ENCODE peak calls at places on chromosome 22, in six cellular contexts. One of them, this sample, is unnamed.

GRCh38 chr22:40531951-40532900 is 104.3 kb downstream of the MRTFA start:
- DNase-seq in NB4: no peak
- DNase-seq in progenitor cell of endocrine pancreas: no peak
- DNase-seq in endothelial cell: no peak
- DNase-seq in H1: no peak
- DNase-seq in HL-60: no peak
- DNase-seq in this sample: no peak

GRCh38 chr22:31629741-31630184 is 32.3 kb downstream of the PISD start:
- DNase-seq in progenitor cell of endocrine pancreas: no peak
- DNase-seq in endothelial cell: no peak
- DNase-seq in HL-60: no peak
- DNase-seq in H1: no peak
- DNase-seq in NB4: no peak
- DNase-seq in this sample: no peak

GRCh38 chr22:48719978-48720661 is 1107.6 kb downstream of the BRD1 start:
- DNase-seq in progenitor cell of endocrine pancreas: no peak
- DNase-seq in HL-60: no peak
- DNase-seq in endothelial cell: peak; percentile 53
- DNase-seq in NB4: peak; percentile 33
- DNase-seq in H1: no peak
- DNase-seq in this sample: no peak

GRCh38 chr22:31734512-31734911 is 15.4 kb downstream of the PRR14L start:
- DNase-seq in H1: no peak
- DNase-seq in endothelial cell: no peak
- DNase-seq in NB4: no peak
- DNase-seq in progenitor cell of endocrine pancreas: no peak
- DNase-seq in HL-60: no peak
- DNase-seq in this sample: peak; percentile 56

GRCh38 chr22:30041881-30042280 is 38.4 kb upstream of the HORMAD2 start:
- DNase-seq in HL-60: no peak
- DNase-seq in H1: no peak
- DNase-seq in NB4: no peak
- DNase-seq in progenitor cell of endocrine pancreas: no peak
- DNase-seq in endothelial cell: no peak
- DNase-seq in this sample: no peak

GRCh38 chr22:33895444-33895843 is 24.8 kb downstream of the LARGE1 start:
- DNase-seq in NB4: no peak
- DNase-seq in H1: no peak
- DNase-seq in HL-60: no peak
- DNase-seq in endothelial cell: no peak
- DNase-seq in progenitor cell of endocrine pancreas: no peak
- DNase-seq in this sample: no peak

GRCh38 chr22:47119181-47119580 is 356.7 kb downstream of the TBC1D22A start:
- DNase-seq in HL-60: no peak
- DNase-seq in progenitor cell of endocrine pancreas: no peak
- DNase-seq in NB4: no peak
- DNase-seq in H1: no peak
- DNase-seq in endothelial cell: no peak
- DNase-seq in this sample: no peak

GRCh38 chr22:38762607-38763006 is 6.8 kb upstream of the SUN2 start:
- DNase-seq in NB4: no peak
- DNase-seq in endothelial cell: no peak
- DNase-seq in HL-60: no peak
- DNase-seq in H1: no peak
- DNase-seq in progenitor cell of endocrine pancreas: no peak
- DNase-seq in this sample: no peak

GRCh38 chr22:20221421-20222340 is 46.4 kb downstream of the RTN4R start:
- DNase-seq in H1: no peak
- DNase-seq in NB4: no peak
- DNase-seq in progenitor cell of endocrine pancreas: no peak
- DNase-seq in HL-60: no peak
- DNase-seq in endothelial cell: no peak
- DNase-seq in this sample: no peak

GRCh38 chr22:39941661-39942060 is 18.5 kb upstream of the TMA7B start:
- DNase-seq in NB4: no peak
- DNase-seq in H1: no peak
- DNase-seq in endothelial cell: no peak
- DNase-seq in HL-60: no peak
- DNase-seq in progenitor cell of endocrine pancreas: no peak
- DNase-seq in this sample: no peak

GRCh38 chr22:49216579-49216978 is 611.1 kb downstream of the BRD1 start:
- DNase-seq in HL-60: no peak
- DNase-seq in progenitor cell of endocrine pancreas: peak; percentile 4
- DNase-seq in NB4: no peak
- DNase-seq in endothelial cell: no peak
- DNase-seq in H1: no peak
- DNase-seq in this sample: no peak

GRCh38 chr22:47966316-47966715 is 1203.9 kb downstream of the TBC1D22A start:
- DNase-seq in NB4: no peak
- DNase-seq in HL-60: no peak
- DNase-seq in H1: no peak
- DNase-seq in endothelial cell: no peak
- DNase-seq in progenitor cell of endocrine pancreas: no peak
- DNase-seq in this sample: no peak

GRCh38 chr22:19722175-19722914 is 994 bp upstream of the GP1BB start:
- DNase-seq in H1: no peak
- DNase-seq in NB4: no peak
- DNase-seq in HL-60: no peak
- DNase-seq in endothelial cell: no peak
- DNase-seq in progenitor cell of endocrine pancreas: no peak
- DNase-seq in this sample: no peak

GRCh38 chr22:20656516-20656901 is 117.4 kb upstream of the SERPIND1 start:
- DNase-seq in H1: no peak
- DNase-seq in HL-60: no peak
- DNase-seq in progenitor cell of endocrine pancreas: no peak
- DNase-seq in NB4: no peak
- DNase-seq in endothelial cell: no peak
- DNase-seq in this sample: no peak

GRCh38 chr22:17159504-17159951 is 451 bp upstream of the HDHD5 start:
- DNase-seq in H1: no peak
- DNase-seq in progenitor cell of endocrine pancreas: no peak
- DNase-seq in HL-60: peak; percentile 10
- DNase-seq in NB4: peak; percentile 56
- DNase-seq in endothelial cell: no peak
- DNase-seq in this sample: peak; percentile 38

GRCh38 chr22:39144101-39144815 is 8.2 kb downstream of the CBX7 start:
- DNase-seq in progenitor cell of endocrine pancreas: no peak
- DNase-seq in endothelial cell: no peak
- DNase-seq in HL-60: no peak
- DNase-seq in H1: no peak
- DNase-seq in NB4: peak; percentile 43
- DNase-seq in this sample: peak; percentile 70

GRCh38 chr22:20039683-20040325 is 18.9 kb downstream of the TANGO2 start:
- DNase-seq in NB4: no peak
- DNase-seq in endothelial cell: no peak
- DNase-seq in progenitor cell of endocrine pancreas: no peak
- DNase-seq in H1: no peak
- DNase-seq in HL-60: no peak
- DNase-seq in this sample: no peak

GRCh38 chr22:26889794-26890193 is 232.4 kb downstream of the MIAT start:
- DNase-seq in NB4: no peak
- DNase-seq in H1: no peak
- DNase-seq in progenitor cell of endocrine pancreas: no peak
- DNase-seq in endothelial cell: no peak
- DNase-seq in HL-60: no peak
- DNase-seq in this sample: peak; percentile 20

GRCh38 chr22:30875481-30876215 is 92.9 kb downstream of the MORC2 start:
- DNase-seq in progenitor cell of endocrine pancreas: no peak
- DNase-seq in HL-60: no peak
- DNase-seq in endothelial cell: no peak
- DNase-seq in H1: no peak
- DNase-seq in NB4: no peak
- DNase-seq in this sample: no peak

GRCh38 chr22:40436460-40437431 is 66.4 kb downstream of the SGSM3 start:
- DNase-seq in NB4: peak; percentile 96
- DNase-seq in HL-60: peak; percentile 85
- DNase-seq in endothelial cell: no peak
- DNase-seq in H1: no peak
- DNase-seq in progenitor cell of endocrine pancreas: no peak
- DNase-seq in this sample: peak; percentile 83

GRCh38 chr22:36732609-36733008 is 29.1 kb upstream of the CACNG2 start:
- DNase-seq in H1: no peak
- DNase-seq in NB4: no peak
- DNase-seq in endothelial cell: no peak
- DNase-seq in HL-60: no peak
- DNase-seq in progenitor cell of endocrine pancreas: no peak
- DNase-seq in this sample: no peak

GRCh38 chr22:36486619-36487384 is 5.4 kb upstream of the TXN2 start:
- DNase-seq in NB4: peak; percentile 78
- DNase-seq in H1: no peak
- DNase-seq in progenitor cell of endocrine pancreas: peak; percentile 32
- DNase-seq in HL-60: peak; percentile 53
- DNase-seq in endothelial cell: peak; percentile 41
- DNase-seq in this sample: peak; percentile 74

GRCh38 chr22:40030026-40030756 is 35.4 kb downstream of the FAM83F start:
- DNase-seq in NB4: no peak
- DNase-seq in progenitor cell of endocrine pancreas: no peak
- DNase-seq in endothelial cell: no peak
- DNase-seq in HL-60: no peak
- DNase-seq in H1: no peak
- DNase-seq in this sample: no peak

GRCh38 chr22:42366815-42367581 is 65.2 kb downstream of the NFAM1 start:
- DNase-seq in endothelial cell: no peak
- DNase-seq in NB4: no peak
- DNase-seq in HL-60: no peak
- DNase-seq in progenitor cell of endocrine pancreas: no peak
- DNase-seq in H1: no peak
- DNase-seq in this sample: no peak
- TF ChIP-seq CTCF in endothelial cell: no peak
- TF ChIP-seq CTCF in NB4: no peak
- TF ChIP-seq CTCF in HL-60: no peak
- TF ChIP-seq CTCF in progenitor cell of endocrine pancreas: no peak
- TF ChIP-seq CTCF in H1: no peak
- TF ChIP-seq CTCF in this sample: no peak

GRCh38 chr22:45082795-45083194 is 73.0 kb upstream of the PHF21B start:
- DNase-seq in NB4: peak; percentile 32
- DNase-seq in endothelial cell: peak; percentile 39
- DNase-seq in H1: no peak
- DNase-seq in HL-60: peak; percentile 37
- DNase-seq in progenitor cell of endocrine pancreas: no peak
- DNase-seq in this sample: no peak
- TF ChIP-seq CTCF in NB4: peak; percentile 30
- TF ChIP-seq CTCF in endothelial cell: no peak
- TF ChIP-seq CTCF in H1: peak; percentile 76
- TF ChIP-seq CTCF in HL-60: no peak
- TF ChIP-seq CTCF in progenitor cell of endocrine pancreas: peak; percentile 36
- TF ChIP-seq CTCF in this sample: peak; percentile 43

GRCh38 chr22:43498856-43499253 is 87.0 kb downstream of the MPPED1 start:
- DNase-seq in endothelial cell: no peak
- DNase-seq in HL-60: no peak
- DNase-seq in H1: no peak
- DNase-seq in progenitor cell of endocrine pancreas: no peak
- DNase-seq in NB4: no peak
- DNase-seq in this sample: no peak
- TF ChIP-seq CTCF in endothelial cell: no peak
- TF ChIP-seq CTCF in HL-60: no peak
- TF ChIP-seq CTCF in H1: no peak
- TF ChIP-seq CTCF in progenitor cell of endocrine pancreas: no peak
- TF ChIP-seq CTCF in NB4: no peak
- TF ChIP-seq CTCF in this sample: no peak

GRCh38 chr22:50485221-50486131 is 1.2 kb upstream of the MIOX start:
- DNase-seq in NB4: no peak
- DNase-seq in HL-60: no peak
- DNase-seq in endothelial cell: no peak
- DNase-seq in H1: no peak
- DNase-seq in progenitor cell of endocrine pancreas: no peak
- DNase-seq in this sample: no peak
- TF ChIP-seq CTCF in NB4: no peak
- TF ChIP-seq CTCF in HL-60: no peak
- TF ChIP-seq CTCF in endothelial cell: no peak
- TF ChIP-seq CTCF in H1: no peak
- TF ChIP-seq CTCF in progenitor cell of endocrine pancreas: no peak
- TF ChIP-seq CTCF in this sample: no peak

DNA sequence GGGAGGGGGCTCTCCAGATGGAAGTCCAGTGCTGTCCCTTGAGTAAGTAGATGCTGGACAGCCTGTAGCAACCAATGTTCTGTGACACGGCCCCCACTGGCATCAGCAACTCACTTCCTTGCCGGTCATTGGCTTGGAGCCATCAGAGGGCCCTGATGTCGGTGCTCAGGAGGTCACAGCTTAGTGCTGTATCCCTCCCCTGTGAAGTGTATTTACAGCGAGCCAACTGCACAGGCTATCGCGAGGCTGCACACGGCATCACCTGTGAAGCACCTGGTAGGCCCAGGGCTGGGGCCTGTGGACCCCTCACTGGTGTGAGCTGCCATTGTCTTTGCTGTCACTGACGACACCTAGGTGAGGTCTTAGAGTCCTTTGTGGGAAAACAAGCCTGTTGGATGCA is 13.4 kb upstream of the ACR start:
- DNase-seq in endothelial cell: no peak
- DNase-seq in HL-60: no peak
- DNase-seq in NB4: no peak
- DNase-seq in progenitor cell of endocrine pancreas: no peak
- DNase-seq in H1: no peak
- DNase-seq in this sample: no peak
- TF ChIP-seq CTCF in endothelial cell: no peak
- TF ChIP-seq CTCF in HL-60: no peak
- TF ChIP-seq CTCF in NB4: no peak
- TF ChIP-seq CTCF in progenitor cell of endocrine pancreas: no peak
- TF ChIP-seq CTCF in H1: no peak
- TF ChIP-seq CTCF in this sample: no peak